ENCODE peak calls at places on chromosomes 2 and 18, in five cellular contexts. R, N, D, S and T are unnamed samples.

GRCh38 chr2:120703330-120703994 is 32.2 kb upstream of the GLI2 start:
- DNase-seq in R (no peak), N (no peak), D (peak), S (peak), T (peak)

GRCh38 chr18:48393776-48394175 is 15.4 kb downstream of the ZBTB7C start:
- DNase-seq in R (no peak), N (no peak), D (no peak), S (no peak), T (no peak)

GRCh38 chr2:238117199-238118154 is 17.3 kb downstream of the ESPNL start:
- DNase-seq in R (no peak), N (no peak), D (no peak), S (no peak), T (no peak)

GRCh38 chr2:20135631-20136050 is 84.2 kb upstream of the LAPTM4A start:
- DNase-seq in R (no peak), N (peak), D (peak), S (no peak), T (peak)

GRCh38 chr2:108253106-108253505 is 13.3 kb downstream of the SULT1C3 start:
- DNase-seq in R (no peak), N (no peak), D (peak), S (no peak), T (peak)

GRCh38 chr2:237629739-237630138 is 2.4 kb downstream of the LRRFIP1 start:
- DNase-seq in R (no peak), N (no peak), D (peak), S (no peak), T (peak)

GRCh38 chr2:239293450-239294430 is 107.1 kb downstream of the HDAC4 start:
- DNase-seq in R (no peak), N (peak), D (no peak), S (no peak), T (no peak)

GRCh38 chr18:62080172-62080571 is 106.7 kb downstream of the PIGN start:
- DNase-seq in R (no peak), N (no peak), D (no peak), S (no peak), T (no peak)

GRCh38 chr2:191352536-191352935 is 107.3 kb downstream of the MYO1B start:
- DNase-seq in R (no peak), N (no peak), D (peak), S (peak), T (peak)

GRCh38 chr2:189453998-189454397 is 12.7 kb downstream of the WDR75 start:
- DNase-seq in R (no peak), N (no peak), D (peak), S (no peak), T (no peak)

GRCh38 chr2:239517686-239518085 is 116.9 kb upstream of the HDAC4 start:
- DNase-seq in R (no peak), N (no peak), D (no peak), S (no peak), T (no peak)

GRCh38 chr18:39647627-39648502 is 2082.3 kb upstream of the CELF4 start:
- DNase-seq in R (no peak), N (no peak), D (peak), S (peak), T (peak)

GRCh38 chr2:196515041-196515440 is 124.5 kb upstream of the CCDC150 start:
- DNase-seq in R (no peak), N (no peak), D (no peak), S (no peak), T (no peak)

GRCh38 chr2:97812916-97813315 is 99.5 kb downstream of the ZAP70 start:
- DNase-seq in R (no peak), N (no peak), D (no peak), S (no peak), T (peak)

GRCh38 chr18:34947711-34948125 is 93.5 kb upstream of the MAPRE2 start:
- DNase-seq in R (no peak), N (no peak), D (peak), S (no peak), T (peak)

DNA sequence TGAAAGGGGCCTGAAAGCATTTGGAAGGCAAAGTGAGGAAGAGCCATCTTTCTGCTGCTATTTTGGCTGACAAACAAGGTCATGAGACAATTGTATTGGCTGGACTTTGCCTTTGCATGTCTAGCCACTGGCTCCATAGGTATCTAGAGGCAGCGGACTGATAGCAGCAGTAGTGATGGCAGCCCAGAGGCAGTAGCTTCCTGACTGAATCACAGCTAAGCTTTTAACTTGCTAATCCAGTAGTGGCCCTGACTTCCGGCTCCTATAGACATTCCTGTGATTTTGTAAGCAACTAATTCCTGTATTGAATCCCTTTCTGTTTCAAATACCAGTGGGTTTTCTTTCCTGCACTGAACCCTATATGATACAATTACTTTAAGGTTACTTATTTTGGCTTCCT is 69.8 kb upstream of the PDE1A start:
- DNase-seq in R (no peak), N (no peak), D (no peak), S (no peak), T (no peak)
- TF ChIP-seq CTCF in R (no peak), N (no peak), D (no peak), S (no peak), T (no peak)

GRCh38 chr2:113141451-113141850 is 14.1 kb downstream of the IL1RN start:
- DNase-seq in R (no peak), N (no peak), D (no peak), S (no peak), T (no peak)

GRCh38 chr2:113136828-113137775 is 9.7 kb downstream of the IL1RN start:
- DNase-seq in R (no peak), N (peak), D (peak), S (no peak), T (peak)

GRCh38 chr2:113135354-113135753 is 8.0 kb downstream of the IL1RN start:
- DNase-seq in R (no peak), N (peak), D (no peak), S (no peak), T (no peak)

GRCh38 chr2:113137827-113138226 is 10.4 kb downstream of the IL1RN start:
- DNase-seq in R (no peak), N (no peak), D (no peak), S (no peak), T (no peak)

DNA sequence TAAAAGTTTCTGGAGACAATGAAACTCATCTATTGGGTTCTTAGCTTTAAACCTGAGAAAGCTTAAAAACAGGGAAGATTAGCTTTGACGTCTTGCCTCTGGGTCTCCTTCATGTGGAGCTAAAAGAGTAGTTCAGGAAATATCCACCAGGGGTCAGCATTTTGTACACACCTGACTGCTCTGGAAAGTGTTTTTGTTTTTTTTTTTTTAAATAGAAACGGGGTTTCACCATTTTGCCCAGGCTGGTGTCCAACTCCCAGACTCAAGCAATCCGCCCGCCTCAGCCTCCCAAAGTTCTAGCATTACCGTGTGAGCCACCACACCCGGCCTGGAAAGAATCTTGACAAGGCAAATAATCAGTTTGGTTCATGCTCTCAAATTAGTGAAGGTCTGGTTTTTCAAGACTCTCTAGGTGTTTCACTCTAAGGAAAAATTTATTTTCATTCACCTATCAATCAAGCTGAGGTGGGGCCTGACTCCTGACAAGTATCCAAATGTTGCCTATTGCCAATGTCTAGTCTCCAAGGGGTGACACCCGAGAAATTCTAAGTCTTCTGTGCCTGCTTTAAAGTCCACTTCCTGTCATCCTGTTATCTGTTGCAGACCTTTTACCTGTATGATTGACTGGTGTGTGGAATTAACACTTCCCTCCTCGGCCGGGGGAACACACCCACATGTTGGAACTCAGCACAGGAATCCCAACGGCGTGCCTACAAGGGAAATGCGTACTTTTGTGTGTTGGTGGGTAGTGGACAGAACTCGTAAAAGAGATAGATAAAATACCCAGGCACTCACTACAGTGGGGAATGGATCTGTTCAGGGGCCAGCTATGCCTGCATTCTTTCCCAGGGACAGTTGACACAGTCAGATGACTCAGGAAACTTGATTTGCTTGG is 11.3 kb downstream of the IL1RN start:
- DNase-seq in R (peak), N (peak), D (peak), S (peak), T (peak)
- TF ChIP-seq CTCF in R (peak), N (peak), D (peak), S (peak), T (peak)

GRCh38 chr2:157887946-157888345 is 11.8 kb upstream of the ACVR1 start:
- DNase-seq in R (no peak), N (no peak), D (no peak), S (no peak), T (peak)

GRCh38 chr2:157894694-157895450 is 18.7 kb upstream of the ACVR1 start:
- DNase-seq in R (no peak), N (no peak), D (peak), S (peak), T (peak)

GRCh38 chr2:157893611-157894010 is 17.5 kb upstream of the ACVR1 start:
- DNase-seq in R (no peak), N (no peak), D (no peak), S (no peak), T (no peak)

GRCh38 chr2:157891630-157892016 is 15.5 kb upstream of the ACVR1 start:
- DNase-seq in R (no peak), N (no peak), D (no peak), S (no peak), T (no peak)

GRCh38 chr2:157890960-157891629 is 15.0 kb upstream of the ACVR1 start:
- DNase-seq in R (no peak), N (no peak), D (no peak), S (no peak), T (no peak)
- TF ChIP-seq CTCF in R (no peak), N (no peak), D (no peak), S (no peak), T (no peak)

GRCh38 chr2:207765960-207766582 is 3.6 kb downstream of the FZD5 start:
- DNase-seq in R (no peak), N (no peak), D (no peak), S (no peak), T (no peak)

GRCh38 chr2:207768168-207768890 is 1.4 kb downstream of the FZD5 start:
- DNase-seq in R (no peak), N (peak), D (peak), S (no peak), T (peak)

GRCh38 chr2:207768891-207769596 is 662 bp downstream of the FZD5 start:
- DNase-seq in R (no peak), N (peak), D (peak), S (no peak), T (peak)

GRCh38 chr2:207766697-207767460 is 2.8 kb downstream of the FZD5 start:
- DNase-seq in R (no peak), N (peak), D (no peak), S (no peak), T (no peak)

GRCh38 chr2:207767461-207768167 is 2.1 kb downstream of the FZD5 start:
- DNase-seq in R (no peak), N (peak), D (no peak), S (no peak), T (peak)
- TF ChIP-seq CTCF in R (no peak), N (no peak), D (peak), S (peak), T (peak)

GRCh38 chr2:113724010-113724409 is 32.4 kb downstream of the SLC35F5 start:
- DNase-seq in R (no peak), N (no peak), D (no peak), S (no peak), T (no peak)

GRCh38 chr2:113716291-113716690 is 40.2 kb downstream of the SLC35F5 start:
- DNase-seq in R (no peak), N (no peak), D (peak), S (no peak), T (peak)

GRCh38 chr2:113723411-113723810 is 33.0 kb downstream of the SLC35F5 start:
- DNase-seq in R (no peak), N (no peak), D (no peak), S (no peak), T (no peak)

DNA sequence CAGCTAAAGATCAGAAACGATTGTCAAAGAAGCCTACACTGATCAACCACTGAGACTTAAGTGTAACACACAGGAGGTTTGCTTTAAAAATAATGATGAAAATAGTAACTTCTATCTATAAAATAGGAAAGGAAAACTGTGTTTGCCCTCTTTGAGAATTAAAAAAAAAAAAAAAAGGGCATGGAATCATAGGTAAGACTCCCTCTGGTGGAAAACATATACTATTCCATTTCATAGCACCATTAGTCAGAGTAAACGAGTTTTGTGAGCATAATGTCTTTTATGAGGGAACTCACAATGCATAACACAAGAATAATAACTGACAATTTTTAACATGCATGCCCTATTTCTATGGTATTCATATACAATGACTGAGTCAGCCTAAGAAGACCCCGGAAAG is 36.3 kb downstream of the SLC35F5 start:
- DNase-seq in R (no peak), N (no peak), D (peak), S (no peak), T (peak)
- TF ChIP-seq CTCF in R (peak), N (no peak), D (peak), S (peak), T (peak)